ENCODE peak calls at places on chromosomes 13 and 19, in seven cellular contexts. I, J, B, W, H, E and T are unnamed samples.

GRCh38 chr19:50975766-50976165 is 6.4 kb upstream of the KLK6 start:
- DNase-seq in B (no peak), I (no peak), W (no peak), H (no peak), J (no peak), E (peak; percentile 74), T (no peak)

GRCh38 chr13:113792236-113792770 is 33.3 kb downstream of the TMEM255B start:
- DNase-seq in B (no peak), H (no peak), I (no peak), E (no peak), J (no peak), W (no peak), T (no peak)

GRCh38 chr13:30762643-30763042 is 27.3 kb downstream of the ALOX5AP start:
- DNase-seq in E (no peak), I (no peak), H (no peak), B (no peak), W (no peak), J (no peak), T (no peak)

GRCh38 chr19:49423278-49423984 is at the start of gene PTH2:
- DNase-seq in J (no peak), W (no peak), I (no peak), E (no peak), H (no peak), B (no peak), T (no peak)

GRCh38 chr19:7415163-7415856 is 66.6 kb downstream of the ARHGEF18 start:
- DNase-seq in J (no peak), H (peak; percentile 44), I (peak; percentile 49), E (peak; percentile 27), W (no peak), B (no peak), T (no peak)

GRCh38 chr19:41310031-41310831 is at the start of gene CCDC97:
- DNase-seq in J (peak; percentile 85), E (peak; percentile 93), B (peak; percentile 90), H (peak; percentile 75), W (peak; percentile 90), I (peak; percentile 85), T (peak; percentile 73)

GRCh38 chr19:46107371-46107770 is 17.1 kb downstream of the IGFL3 start:
- DNase-seq in B (no peak), H (no peak), E (no peak), J (no peak), W (no peak), I (peak; percentile 37), T (no peak)

GRCh38 chr19:33675501-33676124 is 53.9 kb downstream of the CHST8 start:
- DNase-seq in I (no peak), J (no peak), H (no peak), E (no peak), W (no peak), B (no peak), T (no peak)

GRCh38 chr19:13208964-13209796 is 59.0 kb downstream of the IER2 start:
- DNase-seq in W (no peak), H (no peak), B (no peak), J (no peak), I (no peak), E (peak; percentile 56), T (no peak)

GRCh38 chr13:22800726-22801401 is 379.9 kb upstream of the SGCG start:
- DNase-seq in J (no peak), H (no peak), B (no peak), E (no peak), W (peak; percentile 36), I (peak; percentile 20), T (no peak)

GRCh38 chr13:102461302-102461701 is 59.5 kb upstream of the FGF14 start:
- DNase-seq in E (no peak), I (no peak), J (no peak), B (no peak), W (no peak), H (no peak), T (no peak)

GRCh38 chr13:41361501-41361900 is 50.4 kb downstream of the NAA16 start:
- DNase-seq in J (no peak), B (no peak), I (peak; percentile 15), W (no peak), E (no peak), H (peak; percentile 20), T (no peak)

GRCh38 chr13:76885203-76886004 is 801 bp downstream of the KCTD12 start:
- DNase-seq in B (peak; percentile 84), W (peak; percentile 82), J (peak; percentile 56), E (peak; percentile 80), H (peak; percentile 67), I (peak; percentile 62), T (no peak)

GRCh38 chr19:43534811-43535761 is 2.1 kb downstream of the ZNF575 start:
- DNase-seq in H (peak; percentile 56), J (peak; percentile 79), B (peak; percentile 83), I (peak; percentile 69), E (peak; percentile 95), W (peak; percentile 82), T (no peak)

GRCh38 chr13:33206425-33206824 is 79.1 kb downstream of the STARD13 start:
- DNase-seq in W (no peak), E (no peak), B (no peak), I (peak; percentile 70), H (no peak), J (no peak), T (no peak)

GRCh38 chr13:77033717-77034302 is 6.9 kb upstream of the FBXL3 start:
- DNase-seq in W (no peak), I (no peak), B (no peak), H (no peak), E (no peak), J (no peak), T (no peak)

GRCh38 chr13:101308247-101309013 is 107.9 kb downstream of the NALCN start:
- DNase-seq in E (no peak), B (no peak), I (peak; percentile 17), H (peak; percentile 10), W (no peak), J (no peak), T (no peak)

GRCh38 chr13:20340759-20341161 is 108.6 kb upstream of the GJB6 start:
- DNase-seq in W (no peak), B (no peak), E (no peak), I (no peak), H (no peak), J (no peak), T (no peak)

GRCh38 chr19:14413355-14413754 is 5.8 kb downstream of the DDX39A start:
- DNase-seq in H (no peak), B (no peak), J (no peak), E (no peak), I (no peak), W (no peak), T (no peak)

GRCh38 chr19:17103177-17103576 is 27.6 kb downstream of the MYO9B start:
- DNase-seq in J (peak; percentile 25), H (peak; percentile 45), W (no peak), B (peak; percentile 69), E (peak; percentile 90), I (peak; percentile 61), T (no peak)

GRCh38 chr19:13190781-13191540 is 40.8 kb downstream of the IER2 start:
- DNase-seq in H (no peak), I (no peak), E (no peak), W (no peak), B (no peak), J (no peak), T (no peak)

GRCh38 chr19:51546650-51547396 is 15.4 kb upstream of the SIGLEC6 start:
- DNase-seq in W (no peak), E (no peak), H (peak; percentile 90), B (peak; percentile 94), J (peak; percentile 54), I (peak; percentile 15), T (no peak)

GRCh38 chr19:43674630-43674982 is 4.6 kb upstream of the PLAUR start:
- DNase-seq in I (peak; percentile 53), B (no peak), H (no peak), J (no peak), W (no peak), E (no peak), T (no peak)

GRCh38 chr19:1491114-1491848 is at the start of gene REEP6:
- DNase-seq in W (no peak), H (no peak), B (no peak), E (no peak), I (no peak), J (no peak), T (no peak)

GRCh38 chr19:51098366-51099069 is 9.7 kb downstream of the CTU1 start:
- DNase-seq in J (no peak), I (no peak), W (peak; percentile 75), H (no peak), B (no peak), E (peak; percentile 88), T (no peak)

GRCh38 chr13:37485766-37486165 is 112.8 kb downstream of the POSTN start:
- DNase-seq in J (no peak), E (no peak), I (peak; percentile 49), B (peak; percentile 7), H (no peak), W (no peak), T (no peak)

GRCh38 chr13:85508683-85509329 is 290.4 kb downstream of the SLITRK6 start:
- DNase-seq in H (peak; percentile 36), J (no peak), W (no peak), B (no peak), E (peak; percentile 46), I (no peak), T (no peak)

GRCh38 chr13:45538382-45538781 is 73.6 kb downstream of the COG3 start:
- DNase-seq in H (no peak), I (no peak), J (no peak), W (no peak), B (no peak), E (no peak), T (no peak)

GRCh38 chr13:50626031-50626643 is 217.4 kb downstream of the DLEU7 start:
- DNase-seq in W (no peak), I (peak; percentile 96), E (no peak), B (no peak), J (no peak), H (peak; percentile 91), T (no peak)

GRCh38 chr13:49303533-49304252 is 56.0 kb downstream of the CDADC1 start:
- DNase-seq in J (no peak), H (no peak), E (no peak), I (no peak), W (peak; percentile 55), B (peak; percentile 62), T (no peak)

GRCh38 chr13:60047943-60048342 is 115.8 kb downstream of the DIAPH3 start:
- DNase-seq in H (peak; percentile 4), I (peak; percentile 36), W (no peak), E (peak; percentile 43), J (no peak), B (no peak), T (no peak)

GRCh38 chr19:10639836-10640235 is 14.3 kb upstream of the ILF3 start:
- DNase-seq in B (no peak), I (no peak), H (no peak), E (no peak), J (no peak), W (no peak), T (no peak)

GRCh38 chr13:21812192-21812626 is 141.3 kb downstream of the FGF9 start:
- DNase-seq in J (no peak), H (no peak), E (no peak), W (no peak), B (no peak), I (no peak), T (no peak)